ENCODE peak calls at places on chromosomes 6 and 20, in five cellular contexts. One of them, this sample, is unnamed.

GRCh38 chr6:112626468-112627082 is 279.4 kb downstream of the RFPL4B start:
- DNase-seq in cardiac fibroblast: peak; percentile 37
- DNase-seq in nephron progenitor cell: no peak
- DNase-seq in spleen: no peak
- DNase-seq in foreskin fibroblast: peak; percentile 76
- DNase-seq in this sample: no peak

GRCh38 chr6:107806675-107807074 is 17.4 kb downstream of the SCML4 start:
- DNase-seq in spleen: no peak
- DNase-seq in foreskin fibroblast: peak; percentile 8
- DNase-seq in cardiac fibroblast: no peak
- DNase-seq in nephron progenitor cell: no peak
- DNase-seq in this sample: no peak

GRCh38 chr20:4040283-4041179 is 25.2 kb upstream of the RNF24 start:
- DNase-seq in cardiac fibroblast: peak; percentile 86
- DNase-seq in spleen: no peak
- DNase-seq in nephron progenitor cell: no peak
- DNase-seq in foreskin fibroblast: peak; percentile 77
- DNase-seq in this sample: no peak

GRCh38 chr6:109484161-109484560 is 1.1 kb upstream of the ZBTB24 start:
- DNase-seq in foreskin fibroblast: peak; percentile 51
- DNase-seq in cardiac fibroblast: no peak
- DNase-seq in nephron progenitor cell: no peak
- DNase-seq in spleen: no peak
- DNase-seq in this sample: no peak

GRCh38 chr6:101281266-101281665 is 112.2 kb upstream of the GRIK2 start:
- DNase-seq in nephron progenitor cell: no peak
- DNase-seq in foreskin fibroblast: no peak
- DNase-seq in spleen: no peak
- DNase-seq in cardiac fibroblast: no peak
- DNase-seq in this sample: no peak

GRCh38 chr20:45368221-45368980 is 5.4 kb downstream of the SYS1 start:
- DNase-seq in nephron progenitor cell: no peak
- DNase-seq in foreskin fibroblast: no peak
- DNase-seq in spleen: peak; percentile 78
- DNase-seq in cardiac fibroblast: no peak
- DNase-seq in this sample: no peak

GRCh38 chr6:105596284-105596755 is 193.4 kb upstream of the PREP start:
- DNase-seq in foreskin fibroblast: peak; percentile 89
- DNase-seq in cardiac fibroblast: peak; percentile 82
- DNase-seq in spleen: no peak
- DNase-seq in nephron progenitor cell: no peak
- DNase-seq in this sample: no peak

GRCh38 chr6:74551896-74552295 is 654.0 kb downstream of the COL12A1 start:
- DNase-seq in foreskin fibroblast: peak; percentile 34
- DNase-seq in cardiac fibroblast: peak; percentile 14
- DNase-seq in spleen: no peak
- DNase-seq in nephron progenitor cell: no peak
- DNase-seq in this sample: no peak

GRCh38 chr6:17865798-17866725 is 121.4 kb downstream of the KIF13A start:
- DNase-seq in nephron progenitor cell: peak; percentile 3
- DNase-seq in foreskin fibroblast: peak; percentile 96
- DNase-seq in cardiac fibroblast: peak; percentile 88
- DNase-seq in spleen: no peak
- DNase-seq in this sample: no peak

GRCh38 chr6:2221724-2222274 is 23.6 kb downstream of the GMDS start:
- DNase-seq in foreskin fibroblast: no peak
- DNase-seq in cardiac fibroblast: no peak
- DNase-seq in spleen: no peak
- DNase-seq in nephron progenitor cell: no peak
- DNase-seq in this sample: no peak

GRCh38 chr6:106783631-106784566 is 154.5 kb downstream of the QRSL1 start:
- DNase-seq in foreskin fibroblast: no peak
- DNase-seq in spleen: no peak
- DNase-seq in cardiac fibroblast: no peak
- DNase-seq in nephron progenitor cell: no peak
- DNase-seq in this sample: no peak

GRCh38 chr20:6697228-6697972 is 70.1 kb upstream of the BMP2 start:
- DNase-seq in spleen: no peak
- DNase-seq in foreskin fibroblast: no peak
- DNase-seq in nephron progenitor cell: no peak
- DNase-seq in cardiac fibroblast: no peak
- DNase-seq in this sample: no peak

GRCh38 chr6:47423087-47423486 is 54.5 kb upstream of the CD2AP start:
- DNase-seq in spleen: no peak
- DNase-seq in foreskin fibroblast: no peak
- DNase-seq in cardiac fibroblast: no peak
- DNase-seq in nephron progenitor cell: no peak
- DNase-seq in this sample: no peak

GRCh38 chr6:17432356-17432755 is 39.0 kb downstream of the CAP2 start:
- DNase-seq in nephron progenitor cell: no peak
- DNase-seq in cardiac fibroblast: peak; percentile 47
- DNase-seq in spleen: no peak
- DNase-seq in foreskin fibroblast: peak; percentile 51
- DNase-seq in this sample: no peak

GRCh38 chr6:165917576-165917975 is 250.1 kb downstream of the TBXT start:
- DNase-seq in nephron progenitor cell: no peak
- DNase-seq in foreskin fibroblast: no peak
- DNase-seq in spleen: no peak
- DNase-seq in cardiac fibroblast: no peak
- DNase-seq in this sample: no peak

GRCh38 chr6:11139051-11139960 is 27.8 kb upstream of the ERVFRD-1 start:
- DNase-seq in cardiac fibroblast: peak; percentile 20
- DNase-seq in nephron progenitor cell: no peak
- DNase-seq in spleen: no peak
- DNase-seq in foreskin fibroblast: peak; percentile 73
- DNase-seq in this sample: no peak

GRCh38 chr6:7725412-7725811 is 487 bp upstream of the BMP6 start:
- DNase-seq in spleen: no peak
- DNase-seq in foreskin fibroblast: no peak
- DNase-seq in nephron progenitor cell: no peak
- DNase-seq in cardiac fibroblast: no peak
- DNase-seq in this sample: no peak

GRCh38 chr20:34891166-34892062 is 15.0 kb downstream of the ACSS2 start:
- DNase-seq in foreskin fibroblast: peak; percentile 90
- DNase-seq in cardiac fibroblast: peak; percentile 69
- DNase-seq in nephron progenitor cell: no peak
- DNase-seq in spleen: no peak
- DNase-seq in this sample: no peak

GRCh38 chr20:2691663-2692035 is 931 bp upstream of the EBF4 start:
- DNase-seq in spleen: no peak
- DNase-seq in nephron progenitor cell: no peak
- DNase-seq in cardiac fibroblast: no peak
- DNase-seq in foreskin fibroblast: no peak
- DNase-seq in this sample: peak; percentile 41

GRCh38 chr20:39829255-39829654 is 859.8 kb downstream of the MAFB start:
- DNase-seq in nephron progenitor cell: peak; percentile 47
- DNase-seq in foreskin fibroblast: peak; percentile 49
- DNase-seq in spleen: no peak
- DNase-seq in cardiac fibroblast: peak; percentile 29
- DNase-seq in this sample: no peak

GRCh38 chr20:4014031-4014474 is 1.3 kb downstream of the RNF24 start:
- DNase-seq in cardiac fibroblast: peak; percentile 90
- DNase-seq in spleen: no peak
- DNase-seq in nephron progenitor cell: no peak
- DNase-seq in foreskin fibroblast: peak; percentile 89
- DNase-seq in this sample: no peak

GRCh38 chr6:25427549-25427948 is 148.4 kb downstream of the CARMIL1 start:
- DNase-seq in spleen: no peak
- DNase-seq in foreskin fibroblast: no peak
- DNase-seq in cardiac fibroblast: no peak
- DNase-seq in nephron progenitor cell: no peak
- DNase-seq in this sample: no peak

GRCh38 chr20:57395111-57395959 is 4.1 kb downstream of the RBM38 start:
- DNase-seq in cardiac fibroblast: peak; percentile 73
- DNase-seq in foreskin fibroblast: peak; percentile 60
- DNase-seq in nephron progenitor cell: no peak
- DNase-seq in spleen: peak; percentile 89
- DNase-seq in this sample: peak; percentile 79

GRCh38 chr6:82259389-82259788 is 11.8 kb upstream of the IBTK start:
- DNase-seq in spleen: no peak
- DNase-seq in foreskin fibroblast: no peak
- DNase-seq in cardiac fibroblast: no peak
- DNase-seq in nephron progenitor cell: no peak
- DNase-seq in this sample: no peak

GRCh38 chr6:52300489-52300931 is 16.0 kb upstream of the MCM3 start:
- DNase-seq in foreskin fibroblast: no peak
- DNase-seq in cardiac fibroblast: no peak
- DNase-seq in spleen: no peak
- DNase-seq in nephron progenitor cell: no peak
- DNase-seq in this sample: no peak

GRCh38 chr6:159821111-159821510 is 21.0 kb downstream of the PNLDC1 start:
- DNase-seq in foreskin fibroblast: no peak
- DNase-seq in nephron progenitor cell: no peak
- DNase-seq in spleen: peak; percentile 64
- DNase-seq in cardiac fibroblast: no peak
- DNase-seq in this sample: no peak

GRCh38 chr20:7980332-7981046 is 39.1 kb downstream of the TMX4 start:
- DNase-seq in cardiac fibroblast: peak; percentile 72
- DNase-seq in foreskin fibroblast: peak; percentile 77
- DNase-seq in spleen: no peak
- DNase-seq in nephron progenitor cell: peak; percentile 7
- DNase-seq in this sample: no peak

GRCh38 chr20:51660741-51661608 is 107.2 kb downstream of the ATP9A start:
- DNase-seq in nephron progenitor cell: no peak
- DNase-seq in foreskin fibroblast: peak; percentile 99
- DNase-seq in spleen: peak; percentile 11
- DNase-seq in cardiac fibroblast: peak; percentile 69
- DNase-seq in this sample: no peak

GRCh38 chr20:43137160-43137559 is 52.5 kb downstream of the PTPRT start:
- DNase-seq in cardiac fibroblast: no peak
- DNase-seq in foreskin fibroblast: no peak
- DNase-seq in spleen: no peak
- DNase-seq in nephron progenitor cell: no peak
- DNase-seq in this sample: no peak
- TF ChIP-seq CTCF in cardiac fibroblast: no peak
- TF ChIP-seq CTCF in foreskin fibroblast: no peak
- TF ChIP-seq CTCF in spleen: no peak
- TF ChIP-seq CTCF in nephron progenitor cell: no peak
- TF ChIP-seq CTCF in this sample: no peak

GRCh38 chr6:31899882-31900722 is 1.8 kb downstream of the ZBTB12 start:
- DNase-seq in nephron progenitor cell: no peak
- DNase-seq in foreskin fibroblast: no peak
- DNase-seq in spleen: peak; percentile 79
- DNase-seq in cardiac fibroblast: no peak
- DNase-seq in this sample: no peak

GRCh38 chr6:31899215-31899614 is 1.7 kb upstream of the EHMT2 start:
- DNase-seq in spleen: no peak
- DNase-seq in cardiac fibroblast: no peak
- DNase-seq in foreskin fibroblast: no peak
- DNase-seq in nephron progenitor cell: no peak
- DNase-seq in this sample: no peak

GRCh38 chr6:31896856-31897611 is 464 bp downstream of the EHMT2 start:
- DNase-seq in nephron progenitor cell: peak; percentile 55
- DNase-seq in spleen: no peak
- DNase-seq in cardiac fibroblast: no peak
- DNase-seq in foreskin fibroblast: no peak
- DNase-seq in this sample: no peak

GRCh38 chr6:31897612-31898199 is at the start of gene EHMT2:
- DNase-seq in nephron progenitor cell: peak; percentile 87
- DNase-seq in cardiac fibroblast: peak; percentile 81
- DNase-seq in foreskin fibroblast: peak; percentile 94
- DNase-seq in spleen: peak; percentile 98
- DNase-seq in this sample: no peak

GRCh38 chr6:31898200-31899011 is 908 bp upstream of the EHMT2 start:
- DNase-seq in foreskin fibroblast: peak; percentile 59
- DNase-seq in cardiac fibroblast: peak; percentile 52
- DNase-seq in spleen: peak; percentile 80
- DNase-seq in nephron progenitor cell: peak; percentile 12
- DNase-seq in this sample: no peak
- TF ChIP-seq CTCF in foreskin fibroblast: no peak
- TF ChIP-seq CTCF in cardiac fibroblast: no peak
- TF ChIP-seq CTCF in spleen: no peak
- TF ChIP-seq CTCF in nephron progenitor cell: no peak
- TF ChIP-seq CTCF in this sample: no peak

DNA sequence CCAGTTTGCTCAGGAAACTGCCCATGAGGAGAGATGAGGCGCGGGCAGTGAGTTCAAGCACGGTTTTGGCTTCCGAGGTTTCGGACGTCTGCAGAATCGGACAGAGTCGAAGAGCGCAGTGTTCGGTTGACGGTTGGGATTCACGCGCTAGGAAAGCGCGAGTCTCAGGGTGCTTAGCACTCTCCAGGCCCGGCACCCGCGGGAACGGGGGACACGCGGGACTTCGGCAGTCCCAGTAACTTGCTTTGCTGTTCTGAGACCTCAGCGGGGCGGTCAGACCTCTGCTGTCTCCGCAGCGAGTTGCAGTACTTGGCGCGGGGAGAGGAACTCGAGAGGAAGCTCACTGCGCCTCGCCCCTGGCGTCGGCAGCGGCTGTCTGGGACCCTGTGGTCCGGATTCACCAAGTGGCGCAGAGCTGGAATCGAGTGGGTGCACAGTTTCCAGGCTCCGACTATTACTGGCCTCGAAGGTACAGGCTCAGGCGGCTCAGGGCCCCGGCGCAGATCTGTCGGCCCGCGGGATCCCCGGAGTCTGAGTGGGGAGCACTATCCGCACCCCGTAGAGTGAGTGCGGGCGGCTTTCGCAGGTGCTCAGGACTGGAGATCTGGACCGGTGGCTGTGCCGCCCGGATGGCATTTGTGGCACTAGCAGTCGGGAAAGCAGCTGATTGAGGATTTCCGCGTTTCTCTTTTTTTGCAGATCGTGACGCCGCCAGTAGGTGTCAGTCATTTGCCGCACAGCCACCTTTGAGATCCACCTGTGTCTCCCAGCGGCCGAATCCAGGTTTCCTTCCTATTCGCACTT is at the start of gene POM121L2:
- DNase-seq in foreskin fibroblast: peak; percentile 70
- DNase-seq in cardiac fibroblast: peak; percentile 53
- DNase-seq in nephron progenitor cell: peak; percentile 74
- DNase-seq in spleen: peak; percentile 78
- DNase-seq in this sample: no peak
- TF ChIP-seq CTCF in foreskin fibroblast: peak; percentile 54
- TF ChIP-seq CTCF in cardiac fibroblast: peak; percentile 64
- TF ChIP-seq CTCF in nephron progenitor cell: peak; percentile 64
- TF ChIP-seq CTCF in spleen: peak; percentile 61
- TF ChIP-seq CTCF in this sample: peak; percentile 84

DNA sequence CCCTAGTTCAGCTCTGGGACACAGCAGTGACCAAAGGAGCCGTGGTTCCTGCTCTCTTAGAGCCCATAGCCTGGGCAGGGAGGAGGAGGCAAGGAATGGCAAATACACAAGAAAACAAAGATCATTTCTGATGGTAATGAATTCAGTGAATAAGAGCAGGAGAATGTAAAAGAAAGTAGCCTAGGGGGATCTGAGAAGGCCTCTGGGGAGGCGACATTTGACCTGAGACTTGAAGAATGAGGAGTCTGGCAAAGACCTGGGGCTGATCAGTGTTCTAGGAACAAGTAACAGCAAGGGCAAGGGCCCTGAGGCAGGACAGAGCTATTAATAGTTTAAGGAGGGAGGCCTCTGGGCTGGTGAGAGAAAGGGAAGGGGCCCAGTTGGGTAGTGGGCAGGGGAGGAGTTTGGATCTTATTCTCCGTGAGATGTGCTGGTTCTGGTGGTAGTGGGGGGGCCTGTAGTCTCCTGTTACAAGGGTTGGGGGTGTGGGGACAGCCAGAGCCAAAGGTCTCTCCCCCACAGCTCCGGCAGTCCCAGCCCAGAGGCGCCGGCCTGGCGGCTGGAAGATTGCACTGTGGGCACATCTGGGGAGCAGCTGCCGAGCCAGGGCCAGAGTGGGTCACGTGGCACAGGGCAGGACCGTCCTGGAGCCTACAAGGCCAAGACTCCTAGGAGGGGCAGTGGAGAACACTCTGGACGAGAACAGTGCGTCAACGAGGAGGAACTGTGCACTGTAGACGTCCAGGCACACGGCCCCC is 9.3 kb upstream of the ID1 start:
- DNase-seq in spleen: peak; percentile 78
- DNase-seq in cardiac fibroblast: peak; percentile 99
- DNase-seq in foreskin fibroblast: peak; percentile 99
- DNase-seq in nephron progenitor cell: peak; percentile 60
- DNase-seq in this sample: peak; percentile 93
- TF ChIP-seq CTCF in spleen: no peak
- TF ChIP-seq CTCF in cardiac fibroblast: no peak
- TF ChIP-seq CTCF in foreskin fibroblast: no peak
- TF ChIP-seq CTCF in nephron progenitor cell: no peak
- TF ChIP-seq CTCF in this sample: no peak

This sample was measured in chondrocyte.